ENCODE peak calls at places on chromosomes 4 and X, in eight cellular contexts. S is heart right ventricle, D is suprapubic skin, G is WERI-Rb-1, V is K562, K is tibial artery, T is A549, Y is pancreas. Z is an unnamed sample.

GRCh38 chr4:164440196-164440595 is 313.7 kb upstream of the SMIM31 start:
- DNase-seq in S (no peak), D (no peak), G (no peak), V (peak; percentile 24), K (no peak), T (no peak), Y (no peak), Z (no peak)

GRCh38 chrX:7828594-7828993 is 14.4 kb upstream of the VCX start:
- DNase-seq in S (no peak), D (no peak), G (peak; percentile 13), V (peak; percentile 2), K (no peak), T (peak; percentile 3), Y (no peak), Z (no peak)

GRCh38 chr4:14867847-14868246 is 134.4 kb upstream of the CPEB2 start:
- DNase-seq in S (no peak), D (no peak), G (peak; percentile 92), V (peak; percentile 31), K (no peak), T (no peak), Y (no peak), Z (no peak)

GRCh38 chrX:10111364-10112148 is 45.2 kb upstream of the CLCN4 start:
- DNase-seq in S (peak; percentile 42), D (no peak), G (no peak), V (no peak), K (no peak), T (no peak), Y (no peak), Z (no peak)

GRCh38 chrX:103101280-103102042 is 8.5 kb upstream of the NXF3 start:
- DNase-seq in S (no peak), D (no peak), G (no peak), V (peak; percentile 89), K (no peak), T (no peak), Y (peak; percentile 15), Z (peak; percentile 19)

GRCh38 chrX:139924696-139925094 is 8.2 kb downstream of the ATP11C start:
- DNase-seq in S (no peak), D (no peak), G (no peak), V (no peak), K (no peak), T (no peak), Y (no peak), Z (no peak)

GRCh38 chrX:134256684-134257083 is 19.7 kb downstream of the CCDC160 start:
- DNase-seq in S (no peak), D (no peak), G (no peak), V (no peak), K (no peak), T (no peak), Y (no peak), Z (no peak)

GRCh38 chrX:16188687-16189086 is 21.4 kb downstream of the MAGEB17 start:
- DNase-seq in S (no peak), D (no peak), G (no peak), V (no peak), K (no peak), T (no peak), Y (no peak), Z (no peak)

GRCh38 chr4:145945431-145946155 is 7.0 kb upstream of the ZNF827 start:
- DNase-seq in S (no peak), D (no peak), G (no peak), V (no peak), K (no peak), T (no peak), Y (no peak), Z (no peak)

GRCh38 chr4:57131849-57132745 is 21.9 kb upstream of the IGFBP7 start:
- DNase-seq in S (no peak), D (no peak), G (no peak), V (no peak), K (no peak), T (no peak), Y (peak; percentile 35), Z (no peak)

GRCh38 chr4:34271479-34272355 is 1972.6 kb downstream of the ARAP2 start:
- DNase-seq in S (no peak), D (no peak), G (no peak), V (no peak), K (no peak), T (no peak), Y (no peak), Z (no peak)

GRCh38 chr4:37793562-37793961 is 32.9 kb upstream of the PGM2 start:
- DNase-seq in S (peak; percentile 15), D (no peak), G (no peak), V (no peak), K (no peak), T (peak; percentile 17), Y (peak; percentile 27), Z (peak; percentile 15)

GRCh38 chr4:119261986-119262385 is 49.5 kb downstream of the USP53 start:
- DNase-seq in S (no peak), D (no peak), G (no peak), V (no peak), K (no peak), T (no peak), Y (no peak), Z (no peak)

DNA sequence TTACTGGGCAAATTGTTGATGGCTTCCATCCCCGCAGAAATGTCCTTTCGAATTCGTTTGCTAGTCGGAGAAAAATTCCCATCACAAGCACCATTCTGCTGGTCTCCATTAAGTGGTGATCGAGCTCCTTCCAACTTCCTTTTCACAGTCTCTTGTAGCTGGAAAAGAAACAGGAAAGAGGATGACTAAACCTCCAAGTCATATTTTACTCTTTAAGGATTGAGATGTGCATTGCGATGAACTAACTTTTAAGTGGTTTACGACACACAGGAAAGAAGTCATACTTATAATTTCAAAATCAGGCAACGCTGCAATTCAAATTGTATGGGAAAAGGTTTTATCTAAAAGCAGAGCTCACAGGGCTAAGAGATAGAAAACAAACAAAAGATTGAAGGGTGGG is 225.2 kb downstream of the MGST2 start:
- DNase-seq in S (no peak), D (no peak), G (no peak), V (no peak), K (no peak), T (no peak), Y (no peak), Z (no peak)
- TF ChIP-seq CTCF in S (no peak), D (no peak), G (no peak), V (no peak), K (no peak), T (no peak), Y (no peak), Z (no peak)

DNA sequence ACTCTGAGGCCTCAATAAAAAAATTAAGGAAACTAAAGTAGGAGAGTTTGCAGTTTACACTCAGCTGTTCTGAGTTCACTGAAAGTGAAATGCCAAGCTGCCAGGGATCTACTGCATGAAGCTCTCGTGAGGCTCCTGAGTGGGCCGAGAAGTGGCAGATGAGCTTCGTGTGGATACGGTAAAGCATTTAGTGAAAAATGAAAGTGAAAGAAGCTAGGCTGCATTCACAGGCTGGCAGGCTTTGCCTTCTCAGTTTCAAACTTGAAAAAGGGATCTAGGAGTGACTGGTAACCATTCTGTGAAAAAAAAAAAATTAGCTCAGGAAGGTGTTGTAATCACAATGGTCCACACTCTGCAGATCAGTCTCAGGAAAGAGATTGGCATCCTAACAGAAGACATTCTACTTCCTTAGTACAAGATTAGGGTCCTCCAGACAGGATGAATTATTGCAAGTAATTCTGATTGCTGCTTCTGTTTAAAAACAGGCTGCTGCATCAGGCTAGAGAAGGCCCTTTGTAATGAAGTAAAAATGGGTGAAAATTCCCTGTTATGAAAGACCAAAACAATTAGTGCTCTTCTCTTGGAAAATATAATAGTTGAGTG is 679.9 kb downstream of the RPA4 start:
- DNase-seq in S (peak; percentile 13), D (no peak), G (peak; percentile 17), V (no peak), K (no peak), T (no peak), Y (no peak), Z (no peak)
- H3K4me3 ChIP-seq in S (peak overlapping the region; percentile 25), D (peak overlapping the region; percentile 18), G (peak overlapping the region; percentile 82), V (no peak overlapping the region), K (peak overlapping the region; percentile 23), T (no peak overlapping the region), Y (no peak overlapping the region), Z (no peak overlapping the region)

GRCh38 chrX:120286733-120287512 is 24.3 kb downstream of the TMEM255A start:
- DNase-seq in S (no peak), D (no peak), G (no peak), V (peak; percentile 59), K (no peak), T (no peak), Y (no peak), Z (no peak)

GRCh38 chrX:120291211-120291610 is 20.1 kb downstream of the TMEM255A start:
- DNase-seq in S (no peak), D (no peak), G (no peak), V (no peak), K (no peak), T (no peak), Y (no peak), Z (no peak)

GRCh38 chrX:120282697-120283096 is 28.6 kb downstream of the TMEM255A start:
- DNase-seq in S (no peak), D (no peak), G (no peak), V (no peak), K (no peak), T (no peak), Y (no peak), Z (no peak)

GRCh38 chrX:120290107-120290506 is 21.2 kb downstream of the TMEM255A start:
- DNase-seq in S (no peak), D (no peak), G (no peak), V (no peak), K (no peak), T (no peak), Y (no peak), Z (no peak)

DNA sequence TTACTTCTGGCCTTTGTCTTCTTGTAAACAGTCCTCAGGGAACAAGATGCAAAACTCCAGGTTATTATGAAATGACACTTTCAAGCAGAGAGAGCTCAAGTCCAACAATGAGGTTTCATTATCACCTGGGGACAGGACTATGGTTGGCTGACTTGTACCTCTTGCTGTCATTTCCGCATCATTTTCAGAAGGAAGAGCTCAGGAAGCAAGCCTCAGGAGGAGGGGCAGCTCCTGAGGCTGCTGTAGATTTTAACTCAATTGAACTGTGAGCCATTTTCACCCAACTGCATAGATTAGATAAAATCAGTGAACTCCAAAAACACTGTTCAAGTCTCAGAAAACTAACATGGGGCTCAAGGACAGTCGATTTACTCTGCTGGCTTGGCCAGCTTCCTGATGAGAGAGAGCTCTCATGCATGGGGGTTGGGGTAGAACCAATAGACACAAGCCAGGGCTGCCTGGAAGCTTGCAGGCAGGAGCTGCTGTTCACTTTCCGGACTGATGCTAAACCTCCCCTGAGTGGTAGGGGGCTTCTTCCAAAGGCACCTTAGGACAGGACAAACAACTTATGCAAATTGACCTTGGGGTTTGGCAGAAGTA is 23.6 kb downstream of the TMEM255A start:
- DNase-seq in S (no peak), D (no peak), G (no peak), V (peak; percentile 8), K (no peak), T (no peak), Y (no peak), Z (no peak)
- H3K9me3 ChIP-seq in S (no peaks in the 10 kb centered on the region), D (no peaks in the 10 kb centered on the region), G (no peaks in the 10 kb centered on the region), V (no peaks in the 10 kb centered on the region), K (no peaks in the 10 kb centered on the region), T (no peaks in the 10 kb centered on the region), Y (no peaks in the 10 kb centered on the region), Z (no peaks in the 10 kb centered on the region)

GRCh38 chr4:54940996-54941395 is 184.4 kb downstream of the KDR start:
- DNase-seq in S (no peak), D (no peak), G (no peak), V (no peak), K (no peak), T (no peak), Y (no peak), Z (no peak)

GRCh38 chr4:54941994-54942552 is 183.3 kb downstream of the KDR start:
- DNase-seq in S (peak; percentile 36), D (no peak), G (no peak), V (no peak), K (no peak), T (no peak), Y (no peak), Z (no peak)

GRCh38 chr4:54942735-54943134 is 182.7 kb downstream of the KDR start:
- DNase-seq in S (no peak), D (no peak), G (no peak), V (no peak), K (no peak), T (no peak), Y (no peak), Z (no peak)

GRCh38 chr4:54945838-54946237 is 179.6 kb downstream of the KDR start:
- DNase-seq in S (no peak), D (no peak), G (no peak), V (no peak), K (no peak), T (no peak), Y (no peak), Z (no peak)
- TF ChIP-seq CTCF in S (no peak), D (no peak), G (no peak), V (no peak), K (no peak), T (no peak), Y (no peak), Z (no peak)